ENCODE peak calls at places on chromosomes 12 and 14, in four cellular contexts. P is uterus, B is lung, T is neural progenitor cell. S is an unnamed sample.

GRCh38 chr12:7304456-7304855 is 584 bp downstream of the ACSM4 start:
- DNase-seq in P (no peak), B (no peak), T (no peak), S (no peak)

GRCh38 chr12:20030847-20031246 is 337.5 kb upstream of the PDE3A start:
- DNase-seq in P (no peak), B (no peak), T (no peak), S (peak)

GRCh38 chr12:62827042-62827441 is 107.9 kb downstream of the PPM1H start:
- DNase-seq in P (no peak), B (no peak), T (no peak), S (no peak)

GRCh38 chr14:55451950-55452349 is 11.5 kb upstream of the TBPL2 start:
- DNase-seq in P (no peak), B (no peak), T (no peak), S (no peak)

GRCh38 chr14:52272375-52272774 is 4.9 kb downstream of the PTGDR start:
- DNase-seq in P (no peak), B (no peak), T (peak), S (peak)

GRCh38 chr12:96220902-96221301 is 26.7 kb downstream of the ELK3 start:
- DNase-seq in P (no peak), B (no peak), T (no peak), S (no peak)

GRCh38 chr14:65478596-65478995 is 66.1 kb downstream of the FUT8 start:
- DNase-seq in P (no peak), B (no peak), T (peak), S (no peak)

GRCh38 chr14:70245026-70245425 is 56.3 kb upstream of the SLC8A3 start:
- DNase-seq in P (no peak), B (no peak), T (no peak), S (no peak)

GRCh38 chr12:2358986-2359658 is 306.3 kb downstream of the CACNA1C start:
- DNase-seq in P (no peak), B (no peak), T (no peak), S (no peak)

GRCh38 chr12:111638576-111638975 is 39.5 kb upstream of the ATXN2 start:
- DNase-seq in P (no peak), B (no peak), T (no peak), S (no peak)

GRCh38 chr12:99476956-99477355 is 170.6 kb upstream of the GARIN6 start:
- DNase-seq in P (no peak), B (no peak), T (no peak), S (no peak)

GRCh38 chr12:124901003-124901402 is 13.4 kb downstream of the UBC start:
- DNase-seq in P (no peak), B (no peak), T (no peak), S (no peak)

GRCh38 chr12:77299910-77300772 is 234.8 kb upstream of the E2F7 start:
- DNase-seq in P (no peak), B (no peak), T (no peak), S (no peak)

GRCh38 chr12:162467-163307 is 51.3 kb downstream of the SLC6A12 start:
- DNase-seq in P (no peak), B (no peak), T (peak), S (no peak)

GRCh38 chr12:94697631-94698030 is 47.3 kb upstream of the TMCC3 start:
- DNase-seq in P (no peak), B (no peak), T (no peak), S (no peak)
- TF ChIP-seq CTCF in P (no peak), B (no peak), T (no peak), S (no peak)

GRCh38 chr12:51399893-51400292 is 8.7 kb upstream of the GALNT6 start:
- DNase-seq in P (no peak), B (no peak), T (no peak), S (peak)

GRCh38 chr12:51395283-51396230 is 4.4 kb upstream of the GALNT6 start:
- DNase-seq in P (no peak), B (no peak), T (no peak), S (peak)

GRCh38 chr12:51401020-51401419 is 9.8 kb upstream of the GALNT6 start:
- DNase-seq in P (no peak), B (no peak), T (no peak), S (no peak)

GRCh38 chr12:51393676-51394545 is 2.7 kb upstream of the GALNT6 start:
- DNase-seq in P (no peak), B (no peak), T (no peak), S (no peak)

DNA sequence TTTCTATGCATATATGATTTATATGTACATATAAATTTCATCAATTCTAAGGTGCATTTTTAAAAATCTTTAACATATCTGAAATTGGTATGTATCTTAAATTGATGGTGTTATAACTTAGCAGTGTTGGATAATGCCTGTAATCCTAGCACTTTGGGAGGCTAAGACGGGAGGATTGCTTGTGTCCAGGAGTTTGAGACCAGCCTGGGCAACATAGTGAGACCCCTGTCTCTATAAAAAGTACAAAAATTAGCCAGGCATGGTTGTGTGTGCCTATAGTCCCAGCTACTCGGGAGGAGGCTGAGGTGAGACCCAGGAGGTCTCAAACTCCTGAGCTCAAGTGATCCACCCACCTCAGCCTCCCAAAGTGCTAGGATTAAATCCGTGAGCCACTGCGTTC is 6.5 kb upstream of the GALNT6 start:
- DNase-seq in P (no peak), B (no peak), T (no peak), S (no peak)
- H3K4me3 ChIP-seq in P (no peak), B (no peak), T (no peak), S (no peak)

GRCh38 chr12:48105321-48105866 is 485 bp downstream of the SENP1 start:
- DNase-seq in P (no peak), B (no peak), T (peak), S (no peak)

GRCh38 chr12:48104531-48104930 is 1.3 kb downstream of the SENP1 start:
- DNase-seq in P (no peak), B (no peak), T (no peak), S (no peak)

GRCh38 chr12:48106574-48107251 is 834 bp upstream of the SENP1 start:
- DNase-seq in P (no peak), B (no peak), T (no peak), S (no peak)

GRCh38 chr12:48107252-48107613 is 1.4 kb upstream of the SENP1 start:
- DNase-seq in P (no peak), B (no peak), T (no peak), S (no peak)

GRCh38 chr12:48105867-48106563 is at the start of gene SENP1:
- DNase-seq in P (peak), B (peak), T (peak), S (peak)
- TF ChIP-seq CTCF in P (peak), B (no peak), T (peak), S (peak)

GRCh38 chr12:31868980-31869379 is 90.2 kb upstream of the RESF1 start:
- DNase-seq in P (no peak), B (no peak), T (no peak), S (no peak)

GRCh38 chr12:31861360-31861759 is 97.9 kb upstream of the RESF1 start:
- DNase-seq in P (no peak), B (no peak), T (no peak), S (no peak)

GRCh38 chr12:31865023-31865422 is 94.2 kb upstream of the RESF1 start:
- DNase-seq in P (no peak), B (no peak), T (no peak), S (no peak)

GRCh38 chr12:31867292-31867691 is 91.9 kb upstream of the RESF1 start:
- DNase-seq in P (no peak), B (no peak), T (no peak), S (no peak)

GRCh38 chr12:31866523-31866922 is 92.7 kb upstream of the RESF1 start:
- DNase-seq in P (no peak), B (no peak), T (no peak), S (no peak)
- H3K4me3 ChIP-seq in P (no peak), B (no peak), T (no peak), S (no peak)

DNA sequence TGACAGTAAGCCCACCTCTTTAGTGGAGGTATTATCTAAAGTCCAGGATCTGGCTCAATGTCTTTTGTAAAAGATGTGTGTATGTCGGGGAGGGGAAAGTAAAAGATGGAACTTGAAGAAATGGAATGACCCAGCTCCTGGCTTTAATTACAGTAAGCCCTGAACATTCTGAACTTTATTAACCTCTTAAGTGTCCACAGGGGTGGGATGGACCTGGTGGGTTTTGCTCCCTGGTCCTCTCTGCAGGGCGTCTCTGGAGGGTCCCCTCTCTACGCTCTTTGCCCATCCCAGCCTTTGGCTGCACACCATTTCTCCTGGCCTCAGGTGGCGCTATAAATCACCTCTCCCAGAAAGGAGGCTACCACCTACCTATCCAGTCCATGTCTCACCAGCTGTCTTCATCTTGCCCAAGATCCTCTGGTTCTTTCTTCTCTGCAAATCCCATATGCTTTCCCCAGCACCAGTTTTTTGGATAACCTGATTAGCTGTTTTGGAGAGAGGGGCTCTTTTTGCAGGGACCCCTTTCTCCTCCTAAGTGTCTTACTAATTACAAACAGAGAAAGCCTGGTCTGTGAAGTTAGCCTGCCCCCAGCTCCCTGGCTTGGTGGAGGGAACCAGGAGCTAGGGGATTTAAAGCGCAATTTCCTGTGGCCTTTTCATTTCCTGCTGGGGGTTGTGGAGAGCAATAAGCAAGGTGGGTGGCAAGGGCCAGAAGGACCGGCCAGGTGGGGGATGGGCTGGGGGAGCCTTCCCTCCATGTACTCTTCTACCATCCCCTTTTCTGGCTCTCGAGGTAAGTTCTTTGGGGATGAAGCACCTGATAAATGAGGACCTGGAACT is 3.9 kb upstream of the CISTR start:
- DNase-seq in P (no peak), B (no peak), T (no peak), S (no peak)
- TF ChIP-seq CTCF in P (no peak), B (no peak), T (peak), S (no peak)

GRCh38 chr12:80189241-80189640 is 89.9 kb downstream of the OTOGL start:
- DNase-seq in P (no peak), B (no peak), T (no peak), S (no peak)
- H3K4me3 ChIP-seq in P (no peak), B (no peak), T (no peak), S (no peak)

GRCh38 chr14:97802430-97802829 is 1005.2 kb downstream of the VRK1 start:
- DNase-seq in P (no peak), B (no peak), T (no peak), S (no peak)

GRCh38 chr14:97791906-97792305 is 994.7 kb downstream of the VRK1 start:
- DNase-seq in P (no peak), B (no peak), T (no peak), S (no peak)

GRCh38 chr14:97791072-97791471 is 993.9 kb downstream of the VRK1 start:
- DNase-seq in P (no peak), B (no peak), T (no peak), S (no peak)

GRCh38 chr14:97798204-97798603 is 1001.0 kb downstream of the VRK1 start:
- DNase-seq in P (no peak), B (no peak), T (no peak), S (no peak)

DNA sequence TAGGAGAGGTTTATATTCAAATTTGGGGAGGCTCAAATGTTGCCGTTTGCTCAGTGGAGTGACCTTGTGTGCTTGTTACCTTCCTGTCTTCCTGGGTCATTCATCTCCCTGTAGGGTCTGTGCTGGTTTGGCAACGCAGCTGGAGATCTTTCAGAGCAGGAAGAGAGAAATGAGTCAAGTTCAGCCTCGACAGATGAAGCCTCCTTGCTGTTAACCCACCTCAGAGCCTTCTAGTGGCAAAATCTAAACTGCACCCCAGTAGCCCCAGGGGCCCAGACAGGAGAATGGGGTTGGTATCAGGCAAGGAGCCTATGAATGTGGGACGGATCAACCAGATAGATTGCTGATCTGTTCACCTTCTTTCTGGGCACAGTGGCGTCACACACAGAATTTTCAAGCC is 999.3 kb downstream of the VRK1 start:
- DNase-seq in P (no peak), B (no peak), T (no peak), S (no peak)
- TF ChIP-seq CTCF in P (no peak), B (no peak), T (no peak), S (no peak)

S was measured in Caco-2.